ENCODE peak calls at places on chromosomes 2 and 18, in four cellular contexts. B, G, T and F are unnamed samples.

GRCh38 chr2:29196792-29197788 is 81.9 kb downstream of the CLIP4 start:
- DNase-seq in B (peak; percentile 81), G (peak; percentile 10), T (peak; percentile 48), F (peak; percentile 53)

GRCh38 chr18:55234366-55235093 is 275.3 kb upstream of the CCDC68 start:
- DNase-seq in T (peak; percentile 69), B (peak; percentile 86), G (peak; percentile 43), F (peak; percentile 73)

GRCh38 chr2:204730588-204730987 is 185.3 kb downstream of the PARD3B start:
- DNase-seq in B (no peak), T (no peak), G (no peak), F (no peak)

GRCh38 chr2:62197609-62198236 is 1.8 kb downstream of the B3GNT2 start:
- DNase-seq in B (peak; percentile 92), G (no peak), T (peak; percentile 12), F (peak; percentile 61)

GRCh38 chr2:217058791-217059755 is 199.2 kb upstream of the TNP1 start:
- DNase-seq in G (peak; percentile 29), B (no peak), T (peak; percentile 48), F (no peak)

GRCh38 chr2:108786354-108787208 is at the start of gene CCDC138:
- DNase-seq in G (peak; percentile 38), T (peak; percentile 75), B (peak; percentile 98), F (peak; percentile 88)

GRCh38 chr2:108956375-108956774 is 32.6 kb downstream of the EDAR start:
- DNase-seq in B (no peak), G (no peak), T (no peak), F (no peak)

GRCh38 chr2:120734930-120735611 is 597 bp upstream of the GLI2 start:
- DNase-seq in T (no peak), G (no peak), B (peak; percentile 69), F (no peak)

GRCh38 chr2:100483892-100484291 is 13.6 kb downstream of the NMS start:
- DNase-seq in G (no peak), T (no peak), B (no peak), F (no peak)

GRCh38 chr2:16287831-16288230 is 347.5 kb downstream of the MYCN start:
- DNase-seq in T (no peak), G (no peak), B (no peak), F (no peak)

GRCh38 chr2:180033993-180034894 is 27.1 kb upstream of the CWC22 start:
- DNase-seq in B (peak; percentile 45), T (peak; percentile 43), G (no peak), F (no peak)

GRCh38 chr2:20013061-20013721 is 723 bp upstream of the MATN3 start:
- DNase-seq in T (no peak), B (peak; percentile 37), G (no peak), F (no peak)

GRCh38 chr18:20971886-20972267 is 139.7 kb downstream of the ROCK1 start:
- DNase-seq in B (peak; percentile 6), G (no peak), T (peak; percentile 26), F (no peak)

GRCh38 chr2:86393521-86394490 is 47.4 kb upstream of the KDM3A start:
- DNase-seq in G (no peak), B (no peak), T (peak; percentile 87), F (peak; percentile 30)

GRCh38 chr2:152359573-152360363 is 24.8 kb downstream of the FMNL2 start:
- DNase-seq in G (no peak), B (no peak), T (no peak), F (no peak)

GRCh38 chr2:20490300-20491181 is 43.7 kb downstream of the RHOB start:
- DNase-seq in G (peak; percentile 93), B (no peak), T (peak; percentile 95), F (peak; percentile 34)

GRCh38 chr2:55917713-55918390 is 5.7 kb downstream of the EFEMP1 start:
- DNase-seq in G (no peak), T (no peak), B (no peak), F (no peak)

GRCh38 chr18:75062297-75062886 is 146.5 kb downstream of the PTGR3 start:
- DNase-seq in B (no peak), T (no peak), G (no peak), F (no peak)

GRCh38 chr2:72116081-72116533 is 31.6 kb downstream of the CYP26B1 start:
- DNase-seq in G (no peak), T (peak; percentile 13), B (no peak), F (no peak)

GRCh38 chr2:154455201-154455600 is 243.3 kb upstream of the KCNJ3 start:
- DNase-seq in B (no peak), G (no peak), T (no peak), F (no peak)

GRCh38 chr2:205683991-205684390 is 1.7 kb downstream of the NRP2 start:
- DNase-seq in T (no peak), B (no peak), G (no peak), F (no peak)

GRCh38 chr2:183123959-183124221 is 353 bp upstream of the NUP35 start:
- DNase-seq in T (no peak), G (no peak), B (no peak), F (no peak)

GRCh38 chr2:23475036-23475435 is 90.1 kb downstream of the KLHL29 start:
- DNase-seq in B (peak; percentile 83), T (no peak), G (no peak), F (no peak)

GRCh38 chr2:217979151-217979811 is 23.5 kb downstream of the TNS1 start:
- DNase-seq in G (no peak), T (no peak), B (peak; percentile 60), F (no peak)

GRCh38 chr2:30410217-30410616 is 36.8 kb upstream of the LCLAT1 start:
- DNase-seq in G (peak; percentile 84), T (peak; percentile 92), B (no peak), F (no peak)

GRCh38 chr18:79507546-79508480 is 112.1 kb downstream of the NFATC1 start:
- DNase-seq in T (no peak), B (no peak), G (no peak), F (peak; percentile 86)
- H3K4me3 ChIP-seq in T (peak overlapping the region; percentile 34), B (no peak overlapping the region), G (peak overlapping the region; percentile 18), F (peak overlapping the region; percentile 62)

GRCh38 chr18:24875761-24876160 is 415.3 kb downstream of the HRH4 start:
- DNase-seq in B (peak; percentile 7), G (no peak), T (no peak), F (no peak)

GRCh38 chr18:24876266-24876665 is 415.8 kb downstream of the HRH4 start:
- DNase-seq in G (no peak), T (no peak), B (no peak), F (no peak)

GRCh38 chr18:24875286-24875685 is 414.8 kb downstream of the HRH4 start:
- DNase-seq in B (no peak), T (no peak), G (no peak), F (no peak)

GRCh38 chr18:24878289-24878688 is 417.9 kb downstream of the HRH4 start:
- DNase-seq in T (peak; percentile 39), B (peak; percentile 53), G (no peak), F (no peak)
- TF ChIP-seq CTCF in T (peak; percentile 26), B (peak; percentile 76), G (peak; percentile 35), F (peak; percentile 76)

DNA sequence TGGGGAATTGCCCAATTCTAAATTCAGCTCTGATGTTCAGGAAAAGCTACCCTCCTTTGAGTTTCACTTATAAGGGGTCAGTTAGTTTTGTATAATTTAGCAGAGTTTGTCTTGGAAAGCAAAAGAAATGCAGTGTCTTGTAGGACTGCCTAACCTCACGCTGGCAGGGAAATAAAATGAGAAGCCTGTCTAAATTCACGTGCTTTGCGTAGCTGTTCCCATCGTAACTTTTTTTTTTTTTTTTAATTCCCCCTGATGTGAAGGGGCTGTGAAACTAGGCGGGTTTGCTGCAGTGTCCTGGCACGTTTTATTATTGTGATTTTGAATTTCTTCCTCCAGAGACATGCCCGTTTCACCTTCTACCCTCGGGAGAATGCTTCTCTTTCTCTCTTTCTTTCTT is 2.1 kb downstream of the MEIS1 start:
- DNase-seq in G (no peak), T (peak; percentile 16), B (no peak), F (no peak)
- H3K27me3 ChIP-seq in G (peaks cover 56% of the 10 kb centered on the region), T (no peaks in the 10 kb centered on the region), B (peaks cover 78% of the 10 kb centered on the region), F (peaks cover 24% of the 10 kb centered on the region)

GRCh38 chr18:70291295-70291574 is 2.4 kb downstream of the SOCS6 start:
- DNase-seq in B (no peak), G (no peak), T (no peak), F (no peak)

GRCh38 chr18:70288851-70289328 is at the start of gene SOCS6:
- DNase-seq in T (no peak), B (peak; percentile 88), G (no peak), F (peak; percentile 66)

GRCh38 chr18:70292628-70293027 is 3.8 kb downstream of the SOCS6 start:
- DNase-seq in B (no peak), T (no peak), G (no peak), F (no peak)

GRCh38 chr18:70289351-70290330 is 796 bp downstream of the SOCS6 start:
- DNase-seq in G (no peak), B (peak; percentile 78), T (no peak), F (peak; percentile 35)

DNA sequence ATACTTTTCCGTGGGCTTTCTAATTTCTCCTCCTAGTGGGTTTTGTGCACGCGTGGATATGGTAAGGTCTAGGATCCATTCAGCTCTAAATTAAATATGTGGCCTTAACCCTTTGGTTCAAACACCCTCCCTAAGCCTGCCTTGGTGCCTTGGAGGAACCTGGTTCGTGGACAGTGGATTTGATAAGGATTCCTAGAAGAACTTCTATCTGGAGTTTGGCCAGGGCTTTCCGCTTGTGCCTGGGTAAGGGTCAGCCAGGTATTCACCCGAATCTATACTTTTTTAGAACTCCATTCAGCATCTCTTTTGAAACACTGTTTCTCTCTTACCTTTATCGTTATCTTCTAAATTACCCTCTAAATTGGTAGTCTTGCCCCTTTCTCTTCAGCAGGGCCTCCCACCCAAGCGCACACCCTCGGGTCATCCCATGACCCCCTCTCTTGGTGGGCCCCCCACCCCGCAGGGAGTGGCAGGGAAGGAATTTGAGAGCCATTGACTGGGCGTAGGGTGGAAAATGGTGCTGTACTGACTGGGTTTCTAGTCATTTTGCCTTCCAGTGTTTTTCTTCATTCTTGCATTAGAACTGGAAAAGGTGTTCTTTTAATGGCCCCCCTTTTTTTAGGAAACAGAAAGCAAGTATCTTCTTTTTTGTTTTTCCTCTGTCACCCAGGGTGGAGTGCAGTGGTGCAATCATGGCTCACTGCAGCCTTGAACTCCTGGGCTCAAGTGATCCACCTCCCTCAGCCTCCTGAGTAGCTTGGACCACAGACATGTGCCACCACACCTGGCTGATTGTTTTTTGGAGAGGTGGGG is 1.8 kb downstream of the SOCS6 start:
- DNase-seq in G (no peak), T (no peak), B (no peak), F (no peak)
- H3K4me3 ChIP-seq in G (peak overlapping the region; percentile 59), T (peak overlapping the region; percentile 61), B (peak overlapping the region; percentile 77), F (peak overlapping the region; percentile 80)

GRCh38 chr2:96962567-96963203 is 23.7 kb downstream of the FAM178B start:
- DNase-seq in B (no peak), G (no peak), T (no peak), F (no peak)

GRCh38 chr2:96960956-96961350 is 25.4 kb downstream of the FAM178B start:
- DNase-seq in B (no peak), G (no peak), T (no peak), F (no peak)

GRCh38 chr2:96959406-96960110 is 26.8 kb downstream of the FAM178B start:
- DNase-seq in B (no peak), G (no peak), T (no peak), F (no peak)

GRCh38 chr2:96961551-96961950 is 24.8 kb downstream of the FAM178B start:
- DNase-seq in G (no peak), T (no peak), B (no peak), F (no peak)

GRCh38 chr2:96960271-96960955 is 26.0 kb downstream of the FAM178B start:
- DNase-seq in G (peak; percentile 37), B (peak; percentile 94), T (peak; percentile 60), F (peak; percentile 88)
- TF ChIP-seq CTCF in G (peak; percentile 94), B (peak; percentile 89), T (peak; percentile 97), F (peak; percentile 94)

GRCh38 chr2:68878071-68878711 is 7.0 kb upstream of the BMP10 start:
- DNase-seq in T (no peak), G (no peak), B (no peak), F (no peak)
- H3K27me3 ChIP-seq in T (peaks cover 9% of the 10 kb centered on the region), G (no peaks in the 10 kb centered on the region), B (no peaks in the 10 kb centered on the region), F (peaks cover 89% of the 10 kb centered on the region)

GRCh38 chr2:31979966-31980365 is 30.8 kb downstream of the MEMO1 start:
- DNase-seq in G (no peak), T (no peak), B (no peak), F (no peak)
- H3K4me3 ChIP-seq in G (no peak overlapping the region), T (no peak overlapping the region), B (no peak overlapping the region), F (no peak overlapping the region)